ENCODE peak calls at places on chromosomes 12 and 14, in ten cellular contexts. One of them, this sample, is unnamed.

GRCh38 chr12:130804216-130804615 is 34.8 kb downstream of the STX2 start:
- DNase-seq in dorsolateral prefrontal cortex: no peak
- DNase-seq in GM12865: no peak
- DNase-seq in NCI-H2081: no peak
- DNase-seq in naive thymus-derived CD8-positive, alpha-beta T cell: no peak
- DNase-seq in ureter: no peak
- DNase-seq in effector memory CD4-positive, alpha-beta T cell: no peak
- DNase-seq in A549: no peak
- DNase-seq in AG04449: no peak
- DNase-seq in stimulated activated naive CD4-positive, alpha-beta T cell: no peak
- DNase-seq in this sample: no peak

GRCh38 chr12:106288510-106289195 is 13.9 kb upstream of the TCP11L2 start:
- DNase-seq in dorsolateral prefrontal cortex: no peak
- DNase-seq in GM12865: no peak
- DNase-seq in NCI-H2081: no peak
- DNase-seq in naive thymus-derived CD8-positive, alpha-beta T cell: no peak
- DNase-seq in ureter: no peak
- DNase-seq in effector memory CD4-positive, alpha-beta T cell: no peak
- DNase-seq in A549: peak; percentile 92
- DNase-seq in AG04449: peak; percentile 73
- DNase-seq in stimulated activated naive CD4-positive, alpha-beta T cell: no peak
- DNase-seq in this sample: no peak

GRCh38 chr14:101579372-101580080 is 18.2 kb downstream of the DIO3 start:
- DNase-seq in dorsolateral prefrontal cortex: no peak
- DNase-seq in GM12865: no peak
- DNase-seq in NCI-H2081: no peak
- DNase-seq in naive thymus-derived CD8-positive, alpha-beta T cell: no peak
- DNase-seq in ureter: no peak
- DNase-seq in effector memory CD4-positive, alpha-beta T cell: no peak
- DNase-seq in A549: no peak
- DNase-seq in AG04449: no peak
- DNase-seq in stimulated activated naive CD4-positive, alpha-beta T cell: no peak
- DNase-seq in this sample: no peak

GRCh38 chr12:53324113-53324778 is 2.8 kb upstream of the AAAS start:
- DNase-seq in dorsolateral prefrontal cortex: no peak
- DNase-seq in GM12865: peak; percentile 77
- DNase-seq in NCI-H2081: no peak
- DNase-seq in naive thymus-derived CD8-positive, alpha-beta T cell: peak; percentile 34
- DNase-seq in ureter: no peak
- DNase-seq in effector memory CD4-positive, alpha-beta T cell: peak; percentile 9
- DNase-seq in A549: no peak
- DNase-seq in AG04449: no peak
- DNase-seq in stimulated activated naive CD4-positive, alpha-beta T cell: peak; percentile 22
- DNase-seq in this sample: peak; percentile 64

GRCh38 chr14:50403433-50403832 is 6.8 kb upstream of the CDKL1 start:
- DNase-seq in dorsolateral prefrontal cortex: no peak
- DNase-seq in GM12865: peak; percentile 35
- DNase-seq in NCI-H2081: no peak
- DNase-seq in naive thymus-derived CD8-positive, alpha-beta T cell: no peak
- DNase-seq in ureter: no peak
- DNase-seq in effector memory CD4-positive, alpha-beta T cell: no peak
- DNase-seq in A549: no peak
- DNase-seq in AG04449: no peak
- DNase-seq in stimulated activated naive CD4-positive, alpha-beta T cell: no peak
- DNase-seq in this sample: no peak

GRCh38 chr14:22549981-22550670 is 38.9 kb downstream of the DAD1 start:
- DNase-seq in dorsolateral prefrontal cortex: no peak
- DNase-seq in GM12865: peak; percentile 94
- DNase-seq in NCI-H2081: no peak
- DNase-seq in naive thymus-derived CD8-positive, alpha-beta T cell: no peak
- DNase-seq in ureter: no peak
- DNase-seq in effector memory CD4-positive, alpha-beta T cell: peak; percentile 59
- DNase-seq in A549: no peak
- DNase-seq in AG04449: no peak
- DNase-seq in stimulated activated naive CD4-positive, alpha-beta T cell: peak; percentile 44
- DNase-seq in this sample: peak; percentile 73

GRCh38 chr14:35353409-35354172 is 51.0 kb downstream of the NFKBIA start:
- DNase-seq in dorsolateral prefrontal cortex: no peak
- DNase-seq in GM12865: no peak
- DNase-seq in NCI-H2081: no peak
- DNase-seq in naive thymus-derived CD8-positive, alpha-beta T cell: no peak
- DNase-seq in ureter: no peak
- DNase-seq in effector memory CD4-positive, alpha-beta T cell: no peak
- DNase-seq in A549: peak; percentile 57
- DNase-seq in AG04449: no peak
- DNase-seq in stimulated activated naive CD4-positive, alpha-beta T cell: no peak
- DNase-seq in this sample: no peak

GRCh38 chr12:88300931-88301330 is 158.8 kb downstream of the TMTC3 start:
- DNase-seq in dorsolateral prefrontal cortex: no peak
- DNase-seq in GM12865: no peak
- DNase-seq in NCI-H2081: no peak
- DNase-seq in naive thymus-derived CD8-positive, alpha-beta T cell: no peak
- DNase-seq in ureter: no peak
- DNase-seq in effector memory CD4-positive, alpha-beta T cell: no peak
- DNase-seq in A549: peak; percentile 79
- DNase-seq in AG04449: no peak
- DNase-seq in stimulated activated naive CD4-positive, alpha-beta T cell: no peak
- DNase-seq in this sample: no peak

GRCh38 chr12:120719496-120720233 is 6.0 kb upstream of the ACADS start:
- DNase-seq in dorsolateral prefrontal cortex: no peak
- DNase-seq in GM12865: no peak
- DNase-seq in NCI-H2081: no peak
- DNase-seq in naive thymus-derived CD8-positive, alpha-beta T cell: no peak
- DNase-seq in ureter: no peak
- DNase-seq in effector memory CD4-positive, alpha-beta T cell: no peak
- DNase-seq in A549: no peak
- DNase-seq in AG04449: no peak
- DNase-seq in stimulated activated naive CD4-positive, alpha-beta T cell: no peak
- DNase-seq in this sample: no peak

GRCh38 chr12:72330291-72330690 is 58.1 kb downstream of the TRHDE start:
- DNase-seq in dorsolateral prefrontal cortex: no peak
- DNase-seq in GM12865: no peak
- DNase-seq in NCI-H2081: no peak
- DNase-seq in naive thymus-derived CD8-positive, alpha-beta T cell: no peak
- DNase-seq in ureter: no peak
- DNase-seq in effector memory CD4-positive, alpha-beta T cell: no peak
- DNase-seq in A549: no peak
- DNase-seq in AG04449: no peak
- DNase-seq in stimulated activated naive CD4-positive, alpha-beta T cell: no peak
- DNase-seq in this sample: no peak

GRCh38 chr12:65892905-65893304 is 68.6 kb downstream of the HMGA2 start:
- DNase-seq in dorsolateral prefrontal cortex: no peak
- DNase-seq in GM12865: peak; percentile 20
- DNase-seq in NCI-H2081: no peak
- DNase-seq in naive thymus-derived CD8-positive, alpha-beta T cell: no peak
- DNase-seq in ureter: no peak
- DNase-seq in effector memory CD4-positive, alpha-beta T cell: no peak
- DNase-seq in A549: no peak
- DNase-seq in AG04449: peak; percentile 46
- DNase-seq in stimulated activated naive CD4-positive, alpha-beta T cell: no peak
- DNase-seq in this sample: no peak

GRCh38 chr14:64960762-64961276 is 11.3 kb downstream of the RAB15 start:
- DNase-seq in dorsolateral prefrontal cortex: no peak
- DNase-seq in GM12865: no peak
- DNase-seq in NCI-H2081: peak; percentile 54
- DNase-seq in naive thymus-derived CD8-positive, alpha-beta T cell: no peak
- DNase-seq in ureter: peak; percentile 75
- DNase-seq in effector memory CD4-positive, alpha-beta T cell: no peak
- DNase-seq in A549: no peak
- DNase-seq in AG04449: no peak
- DNase-seq in stimulated activated naive CD4-positive, alpha-beta T cell: no peak
- DNase-seq in this sample: no peak

GRCh38 chr12:95185096-95185495 is 32.2 kb downstream of the FGD6 start:
- DNase-seq in dorsolateral prefrontal cortex: no peak
- DNase-seq in GM12865: no peak
- DNase-seq in NCI-H2081: no peak
- DNase-seq in naive thymus-derived CD8-positive, alpha-beta T cell: no peak
- DNase-seq in ureter: no peak
- DNase-seq in effector memory CD4-positive, alpha-beta T cell: no peak
- DNase-seq in A549: no peak
- DNase-seq in AG04449: no peak
- DNase-seq in stimulated activated naive CD4-positive, alpha-beta T cell: no peak
- DNase-seq in this sample: no peak

GRCh38 chr12:75954076-75954475 is 77.5 kb downstream of the PHLDA1 start:
- DNase-seq in dorsolateral prefrontal cortex: no peak
- DNase-seq in GM12865: no peak
- DNase-seq in NCI-H2081: no peak
- DNase-seq in naive thymus-derived CD8-positive, alpha-beta T cell: no peak
- DNase-seq in ureter: no peak
- DNase-seq in effector memory CD4-positive, alpha-beta T cell: no peak
- DNase-seq in A549: peak; percentile 94
- DNase-seq in AG04449: peak; percentile 94
- DNase-seq in stimulated activated naive CD4-positive, alpha-beta T cell: no peak
- DNase-seq in this sample: no peak

GRCh38 chr12:46744256-46744655 is 81.5 kb downstream of the SLC38A4 start:
- DNase-seq in dorsolateral prefrontal cortex: no peak
- DNase-seq in GM12865: no peak
- DNase-seq in NCI-H2081: no peak
- DNase-seq in naive thymus-derived CD8-positive, alpha-beta T cell: no peak
- DNase-seq in ureter: no peak
- DNase-seq in effector memory CD4-positive, alpha-beta T cell: no peak
- DNase-seq in A549: no peak
- DNase-seq in AG04449: no peak
- DNase-seq in stimulated activated naive CD4-positive, alpha-beta T cell: no peak
- DNase-seq in this sample: no peak

GRCh38 chr12:108563135-108563803 is 873 bp downstream of the ISCU start:
- DNase-seq in dorsolateral prefrontal cortex: peak; percentile 87
- DNase-seq in GM12865: peak; percentile 93
- DNase-seq in NCI-H2081: peak; percentile 67
- DNase-seq in naive thymus-derived CD8-positive, alpha-beta T cell: peak; percentile 71
- DNase-seq in ureter: peak; percentile 86
- DNase-seq in effector memory CD4-positive, alpha-beta T cell: peak; percentile 70
- DNase-seq in A549: peak; percentile 89
- DNase-seq in AG04449: no peak
- DNase-seq in stimulated activated naive CD4-positive, alpha-beta T cell: peak; percentile 80
- DNase-seq in this sample: peak; percentile 84

GRCh38 chr12:49340095-49340870 is 3.3 kb upstream of the C1QL4 start:
- DNase-seq in dorsolateral prefrontal cortex: no peak
- DNase-seq in GM12865: no peak
- DNase-seq in NCI-H2081: no peak
- DNase-seq in naive thymus-derived CD8-positive, alpha-beta T cell: no peak
- DNase-seq in ureter: no peak
- DNase-seq in effector memory CD4-positive, alpha-beta T cell: no peak
- DNase-seq in A549: no peak
- DNase-seq in AG04449: no peak
- DNase-seq in stimulated activated naive CD4-positive, alpha-beta T cell: no peak
- DNase-seq in this sample: no peak

GRCh38 chr12:120247621-120248030 is 17.9 kb downstream of the PXN start:
- DNase-seq in dorsolateral prefrontal cortex: no peak
- DNase-seq in GM12865: no peak
- DNase-seq in NCI-H2081: no peak
- DNase-seq in naive thymus-derived CD8-positive, alpha-beta T cell: no peak
- DNase-seq in ureter: no peak
- DNase-seq in effector memory CD4-positive, alpha-beta T cell: no peak
- DNase-seq in A549: peak; percentile 53
- DNase-seq in AG04449: no peak
- DNase-seq in stimulated activated naive CD4-positive, alpha-beta T cell: no peak
- DNase-seq in this sample: no peak

GRCh38 chr14:95903616-95904107 is 27.0 kb downstream of the TUNAR start:
- DNase-seq in dorsolateral prefrontal cortex: no peak
- DNase-seq in GM12865: no peak
- DNase-seq in NCI-H2081: no peak
- DNase-seq in naive thymus-derived CD8-positive, alpha-beta T cell: no peak
- DNase-seq in ureter: no peak
- DNase-seq in effector memory CD4-positive, alpha-beta T cell: no peak
- DNase-seq in A549: no peak
- DNase-seq in AG04449: no peak
- DNase-seq in stimulated activated naive CD4-positive, alpha-beta T cell: no peak
- DNase-seq in this sample: no peak